ENCODE peak calls at places on chromosomes 12 and 14, in eight cellular contexts. One of them, this sample, is unnamed.
A peak's percentile ranks its signal among the peaks of the same experiment; 100 is the strongest.

GRCh38 chr14:68979722-68980552 is 835 bp upstream of the ACTN1 start:
- DNase-seq in right lobe of liver: peak; percentile 63
- DNase-seq in upper lobe of left lung: peak; percentile 49
- DNase-seq in ovary: peak; percentile 75
- DNase-seq in heart left ventricle: peak; percentile 56
- DNase-seq in tibial nerve: no peak
- DNase-seq in sigmoid colon: peak; percentile 87
- DNase-seq in body of pancreas: peak; percentile 55
- DNase-seq in this sample: no peak

GRCh38 chr12:75790219-75790618 is 241.4 kb downstream of the PHLDA1 start:
- DNase-seq in upper lobe of left lung: no peak
- DNase-seq in sigmoid colon: no peak
- DNase-seq in right lobe of liver: no peak
- DNase-seq in body of pancreas: no peak
- DNase-seq in ovary: no peak
- DNase-seq in tibial nerve: no peak
- DNase-seq in heart left ventricle: no peak
- DNase-seq in this sample: no peak

GRCh38 chr12:14283489-14284144 is 81.9 kb upstream of the ATF7IP start:
- DNase-seq in heart left ventricle: no peak
- DNase-seq in upper lobe of left lung: no peak
- DNase-seq in tibial nerve: no peak
- DNase-seq in ovary: no peak
- DNase-seq in sigmoid colon: no peak
- DNase-seq in body of pancreas: no peak
- DNase-seq in right lobe of liver: no peak
- DNase-seq in this sample: no peak

GRCh38 chr14:64196668-64197411 is 97.3 kb downstream of the ESR2 start:
- DNase-seq in tibial nerve: peak; percentile 12
- DNase-seq in upper lobe of left lung: peak; percentile 87
- DNase-seq in ovary: peak; percentile 75
- DNase-seq in right lobe of liver: no peak
- DNase-seq in body of pancreas: peak; percentile 49
- DNase-seq in sigmoid colon: no peak
- DNase-seq in heart left ventricle: peak; percentile 72
- DNase-seq in this sample: no peak

GRCh38 chr12:131740626-131741025 is 29.7 kb downstream of the SFSWAP start:
- DNase-seq in ovary: no peak
- DNase-seq in right lobe of liver: no peak
- DNase-seq in sigmoid colon: no peak
- DNase-seq in upper lobe of left lung: no peak
- DNase-seq in heart left ventricle: no peak
- DNase-seq in tibial nerve: no peak
- DNase-seq in body of pancreas: no peak
- DNase-seq in this sample: no peak

GRCh38 chr12:57429473-57430116 is 1.2 kb downstream of the R3HDM2 start:
- DNase-seq in upper lobe of left lung: no peak
- DNase-seq in heart left ventricle: no peak
- DNase-seq in tibial nerve: no peak
- DNase-seq in right lobe of liver: peak; percentile 38
- DNase-seq in ovary: no peak
- DNase-seq in sigmoid colon: no peak
- DNase-seq in body of pancreas: no peak
- DNase-seq in this sample: peak; percentile 56

GRCh38 chr12:115322275-115322674 is 638.3 kb upstream of the TBX3 start:
- DNase-seq in heart left ventricle: no peak
- DNase-seq in ovary: no peak
- DNase-seq in body of pancreas: no peak
- DNase-seq in right lobe of liver: no peak
- DNase-seq in upper lobe of left lung: no peak
- DNase-seq in sigmoid colon: no peak
- DNase-seq in tibial nerve: no peak
- DNase-seq in this sample: no peak

GRCh38 chr14:48563465-48563864 is 888.1 kb upstream of the MDGA2 start:
- DNase-seq in heart left ventricle: no peak
- DNase-seq in upper lobe of left lung: no peak
- DNase-seq in body of pancreas: no peak
- DNase-seq in tibial nerve: no peak
- DNase-seq in ovary: no peak
- DNase-seq in sigmoid colon: no peak
- DNase-seq in right lobe of liver: no peak
- DNase-seq in this sample: no peak

GRCh38 chr12:26441434-26441833 is 246.1 kb downstream of the SSPN start:
- DNase-seq in heart left ventricle: no peak
- DNase-seq in tibial nerve: no peak
- DNase-seq in right lobe of liver: no peak
- DNase-seq in body of pancreas: no peak
- DNase-seq in upper lobe of left lung: no peak
- DNase-seq in sigmoid colon: no peak
- DNase-seq in ovary: no peak
- DNase-seq in this sample: no peak

GRCh38 chr12:122004633-122005071 is 17.0 kb upstream of the BCL7A start:
- DNase-seq in right lobe of liver: no peak
- DNase-seq in tibial nerve: no peak
- DNase-seq in sigmoid colon: no peak
- DNase-seq in heart left ventricle: no peak
- DNase-seq in body of pancreas: no peak
- DNase-seq in ovary: peak; percentile 61
- DNase-seq in upper lobe of left lung: no peak
- DNase-seq in this sample: no peak

GRCh38 chr14:99644723-99645544 is at the start of gene HHIPL1:
- DNase-seq in right lobe of liver: no peak
- DNase-seq in body of pancreas: no peak
- DNase-seq in ovary: peak; percentile 67
- DNase-seq in sigmoid colon: no peak
- DNase-seq in tibial nerve: no peak
- DNase-seq in upper lobe of left lung: no peak
- DNase-seq in heart left ventricle: no peak
- DNase-seq in this sample: no peak

GRCh38 chr12:120693848-120694247 is 6.9 kb downstream of the MLEC start:
- DNase-seq in ovary: no peak
- DNase-seq in right lobe of liver: no peak
- DNase-seq in body of pancreas: no peak
- DNase-seq in heart left ventricle: no peak
- DNase-seq in upper lobe of left lung: no peak
- DNase-seq in tibial nerve: no peak
- DNase-seq in sigmoid colon: no peak
- DNase-seq in this sample: no peak

GRCh38 chr12:120696599-120696998 is 9.7 kb downstream of the MLEC start:
- DNase-seq in right lobe of liver: no peak
- DNase-seq in upper lobe of left lung: peak; percentile 53
- DNase-seq in tibial nerve: no peak
- DNase-seq in heart left ventricle: no peak
- DNase-seq in body of pancreas: no peak
- DNase-seq in ovary: no peak
- DNase-seq in sigmoid colon: no peak
- DNase-seq in this sample: no peak

GRCh38 chr12:120699553-120699952 is 10.7 kb upstream of the UNC119B start:
- DNase-seq in heart left ventricle: no peak
- DNase-seq in ovary: no peak
- DNase-seq in sigmoid colon: no peak
- DNase-seq in right lobe of liver: no peak
- DNase-seq in body of pancreas: no peak
- DNase-seq in tibial nerve: no peak
- DNase-seq in upper lobe of left lung: no peak
- DNase-seq in this sample: no peak

GRCh38 chr12:120698677-120699076 is 11.6 kb upstream of the UNC119B start:
- DNase-seq in sigmoid colon: no peak
- DNase-seq in upper lobe of left lung: peak; percentile 38
- DNase-seq in body of pancreas: no peak
- DNase-seq in heart left ventricle: peak; percentile 53
- DNase-seq in right lobe of liver: no peak
- DNase-seq in tibial nerve: no peak
- DNase-seq in ovary: no peak
- DNase-seq in this sample: no peak

GRCh38 chr12:120697344-120697743 is 10.4 kb downstream of the MLEC start:
- DNase-seq in body of pancreas: no peak
- DNase-seq in upper lobe of left lung: no peak
- DNase-seq in tibial nerve: no peak
- DNase-seq in ovary: no peak
- DNase-seq in right lobe of liver: no peak
- DNase-seq in sigmoid colon: no peak
- DNase-seq in heart left ventricle: no peak
- DNase-seq in this sample: no peak
- TF ChIP-seq CTCF in body of pancreas: no peak
- TF ChIP-seq CTCF in upper lobe of left lung: no peak
- TF ChIP-seq CTCF in tibial nerve: no peak
- TF ChIP-seq CTCF in ovary: no peak
- TF ChIP-seq CTCF in right lobe of liver: no peak
- TF ChIP-seq CTCF in sigmoid colon: no peak
- TF ChIP-seq CTCF in heart left ventricle: no peak
- TF ChIP-seq CTCF in this sample: no peak

DNA sequence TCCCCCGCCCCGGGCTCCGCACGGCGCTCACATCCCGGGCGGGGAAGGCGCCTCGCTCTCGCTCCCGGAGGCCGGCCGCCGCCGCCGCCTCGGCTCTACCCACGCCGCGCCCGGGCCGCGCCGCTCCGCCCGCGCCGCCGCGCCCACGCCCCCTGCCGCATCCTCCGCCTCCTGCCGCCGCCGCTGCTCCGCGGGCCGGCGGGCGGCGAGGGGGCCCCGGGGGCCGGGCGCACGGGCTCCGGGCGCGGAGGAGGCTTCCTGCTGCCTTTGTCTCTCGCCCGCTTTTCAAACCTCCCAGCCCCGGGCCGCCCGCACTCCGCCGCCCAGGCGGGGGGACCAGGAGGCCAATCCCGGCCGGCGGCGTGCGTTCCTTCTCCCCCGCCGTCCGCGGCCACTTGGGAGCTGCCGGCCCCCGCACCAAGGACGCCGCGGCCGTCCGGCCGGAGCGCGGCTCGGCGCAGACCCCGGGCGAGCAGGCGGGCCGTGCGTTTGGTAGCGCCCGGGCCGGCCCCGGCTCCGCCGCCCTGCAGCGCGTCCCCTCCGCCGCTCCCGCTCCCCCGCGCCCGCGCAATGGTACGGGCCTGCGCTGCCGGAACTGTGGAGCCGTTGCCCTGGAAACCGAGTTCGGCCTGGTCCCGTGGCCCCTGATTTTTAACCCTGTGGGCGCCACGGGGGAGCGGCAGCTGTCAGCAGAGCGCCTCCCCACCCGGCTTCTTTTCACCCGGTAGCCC is at the start of gene FBXL14:
- DNase-seq in sigmoid colon: peak; percentile 95
- DNase-seq in body of pancreas: peak; percentile 92
- DNase-seq in ovary: peak; percentile 93
- DNase-seq in upper lobe of left lung: peak; percentile 92
- DNase-seq in heart left ventricle: peak; percentile 93
- DNase-seq in tibial nerve: peak; percentile 87
- DNase-seq in right lobe of liver: peak; percentile 93
- DNase-seq in this sample: peak; percentile 97
- TF ChIP-seq POLR2A in sigmoid colon: no peak
- TF ChIP-seq POLR2A in body of pancreas: no peak
- TF ChIP-seq POLR2A in ovary: peak; percentile 34
- TF ChIP-seq POLR2A in upper lobe of left lung: no peak
- TF ChIP-seq POLR2A in heart left ventricle: peak; percentile 40
- TF ChIP-seq POLR2A in tibial nerve: peak; percentile 47
- TF ChIP-seq POLR2A in right lobe of liver: peak; percentile 68
- TF ChIP-seq POLR2A in this sample: no peak

GRCh38 chr14:76876076-76876475 is 49.9 kb downstream of the LRRC74A start:
- DNase-seq in heart left ventricle: peak; percentile 61
- DNase-seq in right lobe of liver: peak; percentile 66
- DNase-seq in body of pancreas: peak; percentile 67
- DNase-seq in upper lobe of left lung: peak; percentile 72
- DNase-seq in ovary: peak; percentile 64
- DNase-seq in sigmoid colon: peak; percentile 82
- DNase-seq in tibial nerve: peak; percentile 56
- DNase-seq in this sample: no peak

GRCh38 chr14:76874734-76875133 is 48.5 kb downstream of the LRRC74A start:
- DNase-seq in heart left ventricle: no peak
- DNase-seq in tibial nerve: no peak
- DNase-seq in ovary: no peak
- DNase-seq in upper lobe of left lung: no peak
- DNase-seq in body of pancreas: no peak
- DNase-seq in sigmoid colon: no peak
- DNase-seq in right lobe of liver: no peak
- DNase-seq in this sample: no peak

GRCh38 chr14:76868453-76869170 is 42.4 kb downstream of the LRRC74A start:
- DNase-seq in sigmoid colon: no peak
- DNase-seq in upper lobe of left lung: no peak
- DNase-seq in tibial nerve: no peak
- DNase-seq in heart left ventricle: no peak
- DNase-seq in ovary: no peak
- DNase-seq in right lobe of liver: no peak
- DNase-seq in body of pancreas: no peak
- DNase-seq in this sample: no peak

GRCh38 chr14:76870146-76870545 is 43.9 kb downstream of the LRRC74A start:
- DNase-seq in right lobe of liver: no peak
- DNase-seq in upper lobe of left lung: no peak
- DNase-seq in body of pancreas: no peak
- DNase-seq in tibial nerve: no peak
- DNase-seq in ovary: no peak
- DNase-seq in sigmoid colon: no peak
- DNase-seq in heart left ventricle: no peak
- DNase-seq in this sample: no peak

GRCh38 chr14:76872796-76873432 is 46.7 kb downstream of the LRRC74A start:
- DNase-seq in heart left ventricle: no peak
- DNase-seq in sigmoid colon: peak; percentile 77
- DNase-seq in ovary: peak; percentile 72
- DNase-seq in body of pancreas: peak; percentile 69
- DNase-seq in right lobe of liver: no peak
- DNase-seq in tibial nerve: peak; percentile 69
- DNase-seq in upper lobe of left lung: peak; percentile 56
- DNase-seq in this sample: peak; percentile 92
- H3K4me3 ChIP-seq in heart left ventricle: no peak overlapping the region
- H3K4me3 ChIP-seq in sigmoid colon: no peak overlapping the region
- H3K4me3 ChIP-seq in ovary: no peak overlapping the region
- H3K4me3 ChIP-seq in body of pancreas: no peak overlapping the region
- H3K4me3 ChIP-seq in right lobe of liver: no peak overlapping the region
- H3K4me3 ChIP-seq in tibial nerve: no peak overlapping the region
- H3K4me3 ChIP-seq in upper lobe of left lung: no peak overlapping the region
- H3K4me3 ChIP-seq in this sample: no peak overlapping the region

GRCh38 chr14:93018401-93018800 is 95.5 kb downstream of the CHGA start:
- DNase-seq in sigmoid colon: no peak
- DNase-seq in ovary: no peak
- DNase-seq in upper lobe of left lung: no peak
- DNase-seq in tibial nerve: no peak
- DNase-seq in heart left ventricle: no peak
- DNase-seq in body of pancreas: no peak
- DNase-seq in right lobe of liver: no peak
- DNase-seq in this sample: no peak

GRCh38 chr14:93016275-93016845 is 93.4 kb downstream of the CHGA start:
- DNase-seq in body of pancreas: no peak
- DNase-seq in upper lobe of left lung: no peak
- DNase-seq in heart left ventricle: no peak
- DNase-seq in right lobe of liver: no peak
- DNase-seq in ovary: no peak
- DNase-seq in sigmoid colon: no peak
- DNase-seq in tibial nerve: no peak
- DNase-seq in this sample: no peak

GRCh38 chr14:93017341-93017797 is 94.4 kb downstream of the CHGA start:
- DNase-seq in tibial nerve: peak; percentile 29
- DNase-seq in upper lobe of left lung: no peak
- DNase-seq in heart left ventricle: peak; percentile 46
- DNase-seq in right lobe of liver: peak; percentile 98
- DNase-seq in sigmoid colon: no peak
- DNase-seq in body of pancreas: peak; percentile 55
- DNase-seq in ovary: peak; percentile 64
- DNase-seq in this sample: no peak

GRCh38 chr14:93019367-93019843 is 96.3 kb downstream of the ITPK1 start:
- DNase-seq in right lobe of liver: peak; percentile 77
- DNase-seq in heart left ventricle: no peak
- DNase-seq in ovary: peak; percentile 81
- DNase-seq in upper lobe of left lung: no peak
- DNase-seq in body of pancreas: no peak
- DNase-seq in sigmoid colon: peak; percentile 88
- DNase-seq in tibial nerve: no peak
- DNase-seq in this sample: no peak

GRCh38 chr14:93017898-93018297 is 94.9 kb downstream of the CHGA start:
- DNase-seq in body of pancreas: no peak
- DNase-seq in heart left ventricle: no peak
- DNase-seq in right lobe of liver: no peak
- DNase-seq in sigmoid colon: no peak
- DNase-seq in tibial nerve: no peak
- DNase-seq in upper lobe of left lung: no peak
- DNase-seq in ovary: no peak
- DNase-seq in this sample: no peak
- TF ChIP-seq CTCF in body of pancreas: no peak
- TF ChIP-seq CTCF in heart left ventricle: no peak
- TF ChIP-seq CTCF in right lobe of liver: no peak
- TF ChIP-seq CTCF in sigmoid colon: no peak
- TF ChIP-seq CTCF in tibial nerve: no peak
- TF ChIP-seq CTCF in upper lobe of left lung: no peak
- TF ChIP-seq CTCF in ovary: no peak
- TF ChIP-seq CTCF in this sample: no peak